ENCODE peak calls at places on chromosome 4, in five cellular contexts. P is thoracic aorta, I is OCI-LY7, M is fibroblast of lung, F is hepatocyte. D is an unnamed sample.

GRCh38 chr4:21765810-21766407 is 182.7 kb downstream of the KCNIP4 start:
- DNase-seq in P (no peak), M (peak), F (peak), I (peak), D (no peak)

GRCh38 chr4:161554372-161554990 is 609.3 kb downstream of the FSTL5 start:
- DNase-seq in I (no peak), P (no peak), F (no peak), M (peak), D (no peak)

GRCh38 chr4:80011636-80012236 is 61.3 kb downstream of the ANTXR2 start:
- DNase-seq in I (no peak), M (peak), F (no peak), P (no peak), D (no peak)

GRCh38 chr4:64230709-64231310 is 178.4 kb downstream of the TECRL start:
- DNase-seq in P (no peak), F (no peak), M (peak), I (peak), D (no peak)

GRCh38 chr4:182738283-182739047 is 178.7 kb downstream of the DCTD start:
- DNase-seq in P (no peak), F (no peak), I (no peak), M (peak), D (no peak)

GRCh38 chr4:158302076-158302866 is 92.0 kb downstream of the TMEM144 start:
- DNase-seq in F (no peak), I (no peak), M (peak), P (no peak), D (no peak)

GRCh38 chr4:10161146-10161545 is 44.5 kb upstream of the WDR1 start:
- DNase-seq in P (no peak), F (no peak), I (no peak), M (no peak), D (no peak)

GRCh38 chr4:38612996-38613395 is 51.0 kb upstream of the KLF3 start:
- DNase-seq in P (no peak), F (peak), M (peak), I (no peak), D (no peak)

GRCh38 chr4:4438891-4439290 is 52.0 kb downstream of the NSG1 start:
- DNase-seq in M (no peak), F (no peak), P (no peak), I (no peak), D (no peak)

GRCh38 chr4:44150091-44150576 is 298.5 kb downstream of the KCTD8 start:
- DNase-seq in I (no peak), P (no peak), F (peak), M (peak), D (no peak)

GRCh38 chr4:38310446-38311043 is 350.3 kb downstream of the PTTG2 start:
- DNase-seq in F (no peak), P (no peak), I (no peak), M (no peak), D (no peak)

GRCh38 chr4:17475481-17475880 is 36.4 kb downstream of the QDPR start:
- DNase-seq in I (no peak), F (no peak), M (peak), P (no peak), D (no peak)

GRCh38 chr4:75107703-75108612 is 175.0 kb downstream of the PARM1 start:
- DNase-seq in I (no peak), P (no peak), F (no peak), M (peak), D (no peak)

GRCh38 chr4:146930673-146931072 is 15.0 kb downstream of the TTC29 start:
- DNase-seq in M (no peak), I (no peak), P (no peak), F (no peak), D (no peak)

GRCh38 chr4:152950402-152951274 is 14.5 kb downstream of the FHDC1 start:
- DNase-seq in F (no peak), P (no peak), M (no peak), I (no peak), D (no peak)

GRCh38 chr4:27985522-27985921 is 1124.9 kb downstream of the STIM2 start:
- DNase-seq in F (no peak), M (no peak), I (no peak), P (no peak), D (no peak)

GRCh38 chr4:23782778-23783455 is 106.9 kb downstream of the PPARGC1A start:
- DNase-seq in P (no peak), I (no peak), F (peak), M (peak), D (no peak)

GRCh38 chr4:108141213-108142045 is 27.3 kb downstream of the LEF1 start:
- DNase-seq in I (no peak), P (no peak), F (no peak), M (no peak), D (no peak)

GRCh38 chr4:168708108-168708507 is 211.3 kb downstream of the PALLD start:
- DNase-seq in I (no peak), M (no peak), P (no peak), F (no peak), D (no peak)

GRCh38 chr4:76639292-76639691 is 204.3 kb downstream of the SHROOM3 start:
- DNase-seq in I (no peak), M (no peak), F (no peak), P (no peak), D (no peak)

GRCh38 chr4:116005037-116005805 is 891.8 kb upstream of the NDST4 start:
- DNase-seq in M (peak), I (peak), F (no peak), P (no peak), D (no peak)
- H3K27ac ChIP-seq in M (no peak), I (no peak), F (no peak), P (no peak), D (no peak)

DNA sequence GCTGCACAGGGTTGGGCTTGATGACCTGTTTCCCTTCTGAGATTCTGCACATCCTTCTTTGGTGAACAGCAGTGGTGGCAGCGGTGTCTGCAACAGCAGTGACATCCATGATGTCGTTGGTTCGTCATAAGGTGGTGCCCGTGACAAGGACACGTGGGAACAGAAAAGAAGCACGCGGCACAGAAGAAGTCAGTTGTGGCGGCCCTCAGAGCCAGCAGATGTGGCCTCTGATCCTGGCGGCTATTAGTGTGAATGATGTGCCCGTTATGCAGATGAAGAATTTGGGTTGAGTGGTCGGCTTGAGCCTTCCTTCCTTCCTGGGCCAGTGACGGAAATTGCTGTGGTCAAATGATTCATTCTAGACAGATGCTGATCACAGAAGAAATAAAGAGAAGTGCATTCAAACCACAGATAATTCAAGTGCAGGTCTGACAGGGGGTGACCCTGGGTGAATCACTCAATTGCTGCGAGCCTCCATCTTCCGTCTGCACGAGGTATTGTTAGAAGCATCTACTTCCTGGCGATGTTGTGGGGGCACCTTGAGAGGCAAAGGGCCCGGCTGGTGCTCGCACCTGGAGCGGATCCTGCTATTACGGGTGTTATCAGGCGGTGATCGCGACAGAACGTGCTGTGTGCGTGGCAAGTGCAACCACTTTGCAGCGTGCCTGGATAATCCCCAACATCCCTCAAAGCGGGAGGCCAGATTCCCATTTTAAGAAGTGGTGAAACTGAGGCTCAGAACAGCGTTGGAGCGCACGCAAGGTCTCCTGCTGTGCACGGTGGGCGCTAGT is 215.2 kb upstream of the PSAPL1 start:
- DNase-seq in I (peak), F (no peak), P (no peak), M (peak), D (no peak)
- H3K27ac ChIP-seq in I (peak), F (no peak), P (peak), M (peak), D (no peak)

GRCh38 chr4:2873329-2873728 is 29.7 kb downstream of the ADD1 start:
- DNase-seq in P (no peak), I (no peak), M (no peak), F (no peak), D (no peak)
- H3K27ac ChIP-seq in P (no peak), I (no peak), M (no peak), F (peak), D (no peak)

DNA sequence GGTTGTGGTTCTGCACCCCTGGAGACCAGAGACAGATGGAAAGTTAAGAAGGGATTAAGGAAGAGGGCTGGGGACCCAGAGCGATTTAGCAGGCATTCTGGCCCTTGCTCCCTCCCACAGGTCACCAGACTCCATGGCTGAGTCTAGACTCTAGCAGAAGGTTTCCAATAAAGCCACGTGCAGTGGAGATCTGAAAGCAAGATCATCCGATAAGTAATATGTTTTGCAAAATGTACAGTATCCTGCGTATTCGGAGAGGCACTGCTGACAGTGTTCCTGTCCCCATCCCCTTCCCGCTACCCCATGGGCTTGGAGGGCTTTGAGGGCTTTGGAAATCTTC is 531 bp upstream of the GPRIN3 start:
- DNase-seq in P (no peak), I (no peak), M (peak), F (no peak), D (no peak)
- H3K27ac ChIP-seq in P (no peak), I (no peak), M (no peak), F (no peak), D (peak)

GRCh38 chr4:101127176-101127790 is 220.0 kb downstream of the PPP3CA start:
- DNase-seq in M (no peak), P (no peak), I (peak), F (no peak), D (no peak)
- H3K27ac ChIP-seq in M (no peak), P (no peak), I (peak), F (no peak), D (no peak)

DNA sequence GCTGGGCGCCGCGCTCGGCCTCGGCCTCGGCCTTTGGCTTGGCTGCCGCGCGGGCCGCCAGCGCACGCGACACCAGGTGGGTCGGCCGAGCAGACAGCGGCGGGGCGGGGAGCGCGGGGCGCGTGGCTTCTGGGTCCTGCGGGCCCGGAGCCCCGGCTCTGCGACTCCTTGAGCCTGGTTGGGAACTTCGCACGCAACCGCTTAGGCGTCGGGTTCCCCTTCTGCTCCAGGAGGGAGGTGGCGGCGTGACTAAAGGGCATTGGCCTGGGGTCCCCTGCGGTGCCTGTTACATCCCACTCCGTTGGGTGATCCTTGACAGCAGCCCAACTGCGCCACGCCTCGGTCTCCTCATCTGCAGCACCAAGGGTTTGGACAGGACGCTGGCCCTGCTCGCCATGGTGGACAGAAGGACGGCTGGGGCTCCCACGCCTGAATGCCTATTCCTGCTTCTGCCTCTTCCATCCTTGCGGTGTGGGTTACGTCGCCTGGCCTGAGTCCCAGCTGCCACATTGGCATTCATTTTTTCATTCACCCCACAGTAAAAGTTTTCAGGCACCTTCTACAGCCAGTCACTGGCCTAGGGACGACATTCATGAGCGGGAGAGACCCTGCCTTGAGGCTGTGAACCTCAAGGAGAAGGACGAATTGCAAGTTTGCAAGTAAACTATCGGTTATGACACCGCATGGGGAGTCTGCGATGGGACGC is 631 bp downstream of the EVC start:
- DNase-seq in P (no peak), M (peak), I (no peak), F (no peak), D (no peak)
- H3K27ac ChIP-seq in P (peak), M (peak), I (no peak), F (peak), D (no peak)

GRCh38 chr4:87088188-87088587 is 132.2 kb downstream of the KLHL8 start:
- DNase-seq in M (no peak), I (no peak), F (no peak), P (no peak), D (no peak)
- H3K27ac ChIP-seq in M (no peak), I (no peak), F (no peak), P (no peak), D (no peak)

D was measured in caudate nucleus.